ENCODE peak calls at places on chromosome 21, in nine cellular contexts. D, F, L, U, K, C, B, N and G are unnamed samples.

GRCh38 chr21:45880097-45881068 is 101.2 kb upstream of the COL6A1 start:
- DNase-seq in B (peak; percentile 59), N (peak; percentile 89), D (no peak), K (peak; percentile 83), U (peak; percentile 22), L (no peak), C (peak; percentile 88), F (peak; percentile 51), G (peak; percentile 30)

GRCh38 chr21:44550807-44551206 is 498 bp downstream of the KRTAP10-2 start:
- DNase-seq in L (no peak), B (no peak), N (no peak), K (no peak), U (no peak), D (no peak), C (peak; percentile 8), F (no peak), G (no peak)

GRCh38 chr21:15005391-15005790 is 59.4 kb downstream of the NRIP1 start:
- DNase-seq in B (no peak), F (peak; percentile 9), K (no peak), D (no peak), L (no peak), C (no peak), U (no peak), N (peak; percentile 61), G (no peak)

GRCh38 chr21:29423051-29423450 is 124.3 kb downstream of the BACH1 start:
- DNase-seq in B (no peak), C (no peak), D (no peak), F (no peak), L (no peak), U (no peak), K (no peak), N (no peak), G (no peak)

GRCh38 chr21:46486481-46487000 is 27.9 kb downstream of the DIP2A start:
- DNase-seq in U (no peak), F (no peak), B (no peak), N (no peak), D (no peak), L (no peak), K (no peak), C (no peak), G (no peak)

GRCh38 chr21:16709866-16710550 is 802.8 kb upstream of the CXADR start:
- DNase-seq in K (no peak), D (peak; percentile 40), U (no peak), L (peak; percentile 44), C (peak; percentile 15), N (no peak), F (no peak), B (no peak), G (no peak)

GRCh38 chr21:20999567-21000169 is 1.5 kb downstream of the NCAM2 start:
- DNase-seq in F (no peak), B (no peak), N (peak; percentile 53), D (no peak), C (peak; percentile 45), U (no peak), L (no peak), K (no peak), G (no peak)

GRCh38 chr21:33886316-33886715 is 29.3 kb downstream of the ATP5PO start:
- DNase-seq in L (no peak), K (no peak), F (no peak), N (no peak), U (no peak), D (no peak), C (no peak), B (no peak), G (no peak)

GRCh38 chr21:45529785-45530422 is 12.3 kb downstream of the SLC19A1 start:
- DNase-seq in C (no peak), D (no peak), B (peak; percentile 21), L (no peak), K (peak; percentile 13), N (no peak), U (no peak), F (no peak), G (no peak)

GRCh38 chr21:33846141-33846540 is 69.5 kb downstream of the ATP5PO start:
- DNase-seq in F (no peak), D (no peak), L (no peak), K (no peak), N (no peak), U (no peak), B (no peak), C (no peak), G (no peak)

GRCh38 chr21:42556960-42557359 is 43.3 kb downstream of the SLC37A1 start:
- DNase-seq in C (no peak), K (no peak), L (no peak), F (no peak), D (no peak), U (no peak), B (peak; percentile 19), N (no peak), G (no peak)

GRCh38 chr21:15326032-15326867 is 261.4 kb upstream of the NRIP1 start:
- DNase-seq in N (no peak), F (no peak), K (no peak), U (no peak), B (no peak), L (no peak), D (no peak), C (no peak), G (no peak)

GRCh38 chr21:33963848-33964555 is 48.4 kb upstream of the ATP5PO start:
- DNase-seq in C (no peak), U (no peak), D (no peak), B (no peak), K (no peak), F (no peak), N (no peak), L (no peak), G (no peak)

GRCh38 chr21:35036521-35037383 is 12.3 kb downstream of the RUNX1 start:
- DNase-seq in K (no peak), N (no peak), B (no peak), D (no peak), C (no peak), U (no peak), F (no peak), L (no peak), G (no peak)

GRCh38 chr21:45420061-45420521 is 15.1 kb downstream of the COL18A1 start:
- DNase-seq in K (peak; percentile 74), C (no peak), B (peak; percentile 26), L (no peak), U (no peak), N (no peak), D (no peak), F (no peak), G (no peak)

GRCh38 chr21:29378814-29379213 is 80.1 kb downstream of the BACH1 start:
- DNase-seq in C (no peak), L (no peak), D (no peak), B (no peak), N (no peak), K (no peak), U (no peak), F (no peak), G (no peak)

GRCh38 chr21:30988706-30989105 is 49.6 kb downstream of the KRTAP19-8 start:
- DNase-seq in D (no peak), K (no peak), U (no peak), C (no peak), B (no peak), F (no peak), L (no peak), N (no peak), G (no peak)

GRCh38 chr21:45319461-45320211 is 31.9 kb upstream of the POFUT2 start:
- DNase-seq in C (peak; percentile 70), N (peak; percentile 34), B (no peak), K (peak; percentile 70), F (no peak), D (peak; percentile 71), L (no peak), U (no peak), G (no peak)

GRCh38 chr21:33403128-33403785 is at the start of gene IFNGR2:
- DNase-seq in C (no peak), U (peak; percentile 55), L (no peak), N (peak; percentile 82), F (peak; percentile 10), D (no peak), K (peak; percentile 68), B (peak; percentile 57), G (peak; percentile 48)

GRCh38 chr21:39004776-39005605 is 178.3 kb downstream of the PSMG1 start:
- DNase-seq in B (no peak), F (no peak), D (no peak), L (no peak), C (no peak), K (peak; percentile 83), N (peak; percentile 73), U (no peak), G (no peak)

GRCh38 chr21:20739421-20739820 is 258.8 kb upstream of the NCAM2 start:
- DNase-seq in L (no peak), B (no peak), F (no peak), K (no peak), D (no peak), U (no peak), N (peak; percentile 41), C (no peak), G (no peak)

GRCh38 chr21:42401164-42401563 is 2.5 kb upstream of the UBASH3A start:
- DNase-seq in C (no peak), K (no peak), D (no peak), L (no peak), F (no peak), N (no peak), B (no peak), U (no peak), G (no peak)

GRCh38 chr21:38095220-38095619 is 161.6 kb upstream of the KCNJ15 start:
- DNase-seq in F (no peak), B (no peak), K (no peak), N (no peak), L (no peak), C (peak; percentile 4), D (no peak), U (no peak), G (no peak)

GRCh38 chr21:30779269-30779668 is 24.0 kb upstream of the KRTAP21-1 start:
- DNase-seq in C (no peak), U (no peak), L (no peak), D (no peak), N (no peak), B (no peak), F (no peak), K (no peak), G (no peak)

GRCh38 chr21:31974454-31974985 is 101.7 kb downstream of the HUNK start:
- DNase-seq in D (no peak), B (peak; percentile 54), C (no peak), L (no peak), K (no peak), F (peak; percentile 5), U (no peak), N (no peak), G (peak; percentile 5)

GRCh38 chr21:44304041-44304738 is 4.3 kb downstream of the PFKL start:
- DNase-seq in U (no peak), C (no peak), B (no peak), K (no peak), L (no peak), N (no peak), D (no peak), F (no peak), G (no peak)

GRCh38 chr21:44955141-44955802 is 15.4 kb downstream of the SLX9 start:
- DNase-seq in N (no peak), U (no peak), B (no peak), C (no peak), L (no peak), K (peak; percentile 44), F (no peak), D (no peak), G (no peak)

GRCh38 chr21:45990741-45991605 is 9.4 kb downstream of the COL6A1 start:
- DNase-seq in F (no peak), C (no peak), B (peak; percentile 30), L (no peak), U (no peak), K (peak; percentile 49), N (no peak), D (no peak), G (no peak)

GRCh38 chr21:44739316-44739715 is 27.9 kb upstream of the TSPEAR start:
- DNase-seq in N (no peak), C (no peak), F (no peak), D (no peak), K (no peak), U (no peak), B (no peak), L (no peak), G (no peak)

GRCh38 chr21:45343891-45344290 is 56.2 kb upstream of the POFUT2 start:
- DNase-seq in N (no peak), F (no peak), U (no peak), K (no peak), B (no peak), D (no peak), L (no peak), C (no peak), G (no peak)

GRCh38 chr21:33945652-33946270 is 30.2 kb upstream of the ATP5PO start:
- DNase-seq in D (no peak), L (no peak), C (no peak), K (no peak), B (no peak), N (no peak), F (no peak), U (no peak), G (no peak)